ENCODE peak calls at places on chromosomes 12 and 14, in ten cellular contexts. B is MM.1S, D is left ventricle myocardium inferior, P is RWPE1, W is lung, X is transverse colon, F is psoas muscle, H is substantia nigra, Y is fibroblast of lung, E is lower lobe of right lung. T is an unnamed sample.

GRCh38 chr12:5051913-5052312 is 8.2 kb downstream of the KCNA5 start:
- DNase-seq in B (no peak), D (no peak), P (no peak), W (no peak), X (no peak), F (no peak), H (no peak), Y (no peak), E (no peak), T (peak)

GRCh38 chr12:2129076-2129475 is 76.3 kb downstream of the CACNA1C start:
- DNase-seq in B (no peak), D (no peak), P (peak), W (no peak), X (no peak), F (no peak), H (no peak), Y (no peak), E (no peak), T (no peak)

GRCh38 chr14:104882325-104882973 is 17.4 kb downstream of the CEP170B start:
- DNase-seq in B (peak), D (peak), P (peak), W (peak), X (peak), F (peak), H (no peak), Y (no peak), E (peak), T (no peak)

GRCh38 chr14:104680806-104681688 is 8.4 kb upstream of the INF2 start:
- DNase-seq in B (no peak), D (peak), P (peak), W (no peak), X (peak), F (peak), H (peak), Y (peak), E (peak), T (peak)

GRCh38 chr14:56334458-56334857 is 216.2 kb downstream of the PELI2 start:
- DNase-seq in B (no peak), D (no peak), P (no peak), W (no peak), X (no peak), F (no peak), H (no peak), Y (peak), E (no peak), T (no peak)

GRCh38 chr14:62778310-62778709 is 266.9 kb downstream of the KCNH5 start:
- DNase-seq in B (no peak), D (no peak), P (no peak), W (no peak), X (no peak), F (no peak), H (no peak), Y (no peak), E (no peak), T (no peak)

GRCh38 chr14:71731096-71731495 is 201.1 kb upstream of the RGS6 start:
- DNase-seq in B (no peak), D (no peak), P (no peak), W (no peak), X (no peak), F (no peak), H (no peak), Y (no peak), E (no peak), T (no peak)

GRCh38 chr14:100132903-100133510 is 26.4 kb downstream of the DEGS2 start:
- DNase-seq in B (no peak), D (no peak), P (no peak), W (no peak), X (no peak), F (no peak), H (no peak), Y (no peak), E (no peak), T (no peak)

GRCh38 chr12:639566-639965 is 23.7 kb downstream of the NINJ2 start:
- DNase-seq in B (no peak), D (no peak), P (no peak), W (no peak), X (no peak), F (peak), H (no peak), Y (no peak), E (no peak), T (no peak)

GRCh38 chr14:52377940-52378339 is 63.8 kb downstream of the PTGER2 start:
- DNase-seq in B (no peak), D (no peak), P (no peak), W (no peak), X (no peak), F (no peak), H (no peak), Y (no peak), E (no peak), T (no peak)

GRCh38 chr14:99595524-99595923 is 8.5 kb downstream of the CCDC85C start:
- DNase-seq in B (no peak), D (no peak), P (no peak), W (no peak), X (no peak), F (no peak), H (no peak), Y (no peak), E (no peak), T (peak)

GRCh38 chr14:25132734-25133422 is 82.9 kb upstream of the STXBP6 start:
- DNase-seq in B (peak), D (peak), P (peak), W (peak), X (peak), F (peak), H (no peak), Y (peak), E (peak), T (peak)

GRCh38 chr14:93160353-93160801 is 24.3 kb downstream of the MOAP1 start:
- DNase-seq in B (no peak), D (no peak), P (peak), W (no peak), X (no peak), F (no peak), H (no peak), Y (no peak), E (no peak), T (no peak)

GRCh38 chr14:76509291-76509690 is 133.4 kb downstream of the ESRRB start:
- DNase-seq in B (no peak), D (no peak), P (no peak), W (no peak), X (no peak), F (no peak), H (no peak), Y (no peak), E (no peak), T (no peak)

GRCh38 chr12:62977419-62977818 is 42.5 kb upstream of the PPM1H start:
- DNase-seq in B (no peak), D (no peak), P (no peak), W (no peak), X (peak), F (no peak), H (no peak), Y (no peak), E (no peak), T (no peak)

GRCh38 chr12:47811581-47812484 is 7.9 kb downstream of the HDAC7 start:
- DNase-seq in B (no peak), D (peak), P (no peak), W (no peak), X (peak), F (peak), H (no peak), Y (peak), E (no peak), T (no peak)

GRCh38 chr12:52010692-52011601 is 4.2 kb downstream of the TAMALIN start:
- DNase-seq in B (no peak), D (no peak), P (no peak), W (no peak), X (no peak), F (peak), H (no peak), Y (no peak), E (no peak), T (no peak)

GRCh38 chr12:21248679-21249078 is 86.0 kb downstream of the SLCO1A2 start:
- DNase-seq in B (peak), D (no peak), P (no peak), W (no peak), X (no peak), F (no peak), H (no peak), Y (peak), E (no peak), T (no peak)

GRCh38 chr12:113242018-113242418 is 20.8 kb downstream of the TPCN1 start:
- DNase-seq in B (no peak), D (no peak), P (peak), W (peak), X (peak), F (peak), H (no peak), Y (no peak), E (peak), T (peak)

GRCh38 chr14:35495278-35495677 is 38.7 kb upstream of the INSM2 start:
- DNase-seq in B (no peak), D (no peak), P (no peak), W (no peak), X (no peak), F (no peak), H (no peak), Y (no peak), E (no peak), T (no peak)

GRCh38 chr12:12723681-12724420 is 6.7 kb downstream of the CDKN1B start:
- DNase-seq in B (peak), D (peak), P (no peak), W (no peak), X (peak), F (peak), H (no peak), Y (peak), E (peak), T (peak)

GRCh38 chr12:100953677-100954076 is 159.1 kb downstream of the ANO4 start:
- DNase-seq in B (no peak), D (no peak), P (no peak), W (no peak), X (no peak), F (no peak), H (no peak), Y (no peak), E (no peak), T (no peak)

GRCh38 chr14:91249841-91250616 is 5.5 kb upstream of the GPR68 start:
- DNase-seq in B (peak), D (no peak), P (no peak), W (peak), X (peak), F (no peak), H (no peak), Y (no peak), E (peak), T (peak)

GRCh38 chr14:94342334-94342934 is 19.3 kb upstream of the SERPINA6 start:
- DNase-seq in B (no peak), D (peak), P (peak), W (peak), X (peak), F (peak), H (no peak), Y (peak), E (peak), T (peak)

GRCh38 chr14:68548194-68549056 is 244.4 kb downstream of the ZFP36L1 start:
- DNase-seq in B (no peak), D (peak), P (peak), W (peak), X (peak), F (peak), H (peak), Y (peak), E (peak), T (no peak)
- H3K27ac ChIP-seq in B (no peak), D (peak), P (peak), W (peak), X (peak), F (peak), H (no peak), Y (peak), E (peak), T (peak)

GRCh38 chr14:103293465-103293864 is 40.6 kb upstream of the EIF5 start:
- DNase-seq in B (no peak), D (no peak), P (no peak), W (no peak), X (no peak), F (no peak), H (no peak), Y (no peak), E (no peak), T (peak)

GRCh38 chr14:103290494-103290893 is 43.5 kb upstream of the EIF5 start:
- DNase-seq in B (no peak), D (no peak), P (no peak), W (no peak), X (no peak), F (no peak), H (no peak), Y (no peak), E (no peak), T (peak)

GRCh38 chr14:103290961-103291360 is 43.1 kb upstream of the EIF5 start:
- DNase-seq in B (no peak), D (no peak), P (no peak), W (no peak), X (no peak), F (no peak), H (no peak), Y (no peak), E (no peak), T (no peak)

GRCh38 chr14:103294091-103294490 is 39.9 kb upstream of the EIF5 start:
- DNase-seq in B (no peak), D (no peak), P (no peak), W (no peak), X (no peak), F (no peak), H (no peak), Y (no peak), E (no peak), T (no peak)

DNA sequence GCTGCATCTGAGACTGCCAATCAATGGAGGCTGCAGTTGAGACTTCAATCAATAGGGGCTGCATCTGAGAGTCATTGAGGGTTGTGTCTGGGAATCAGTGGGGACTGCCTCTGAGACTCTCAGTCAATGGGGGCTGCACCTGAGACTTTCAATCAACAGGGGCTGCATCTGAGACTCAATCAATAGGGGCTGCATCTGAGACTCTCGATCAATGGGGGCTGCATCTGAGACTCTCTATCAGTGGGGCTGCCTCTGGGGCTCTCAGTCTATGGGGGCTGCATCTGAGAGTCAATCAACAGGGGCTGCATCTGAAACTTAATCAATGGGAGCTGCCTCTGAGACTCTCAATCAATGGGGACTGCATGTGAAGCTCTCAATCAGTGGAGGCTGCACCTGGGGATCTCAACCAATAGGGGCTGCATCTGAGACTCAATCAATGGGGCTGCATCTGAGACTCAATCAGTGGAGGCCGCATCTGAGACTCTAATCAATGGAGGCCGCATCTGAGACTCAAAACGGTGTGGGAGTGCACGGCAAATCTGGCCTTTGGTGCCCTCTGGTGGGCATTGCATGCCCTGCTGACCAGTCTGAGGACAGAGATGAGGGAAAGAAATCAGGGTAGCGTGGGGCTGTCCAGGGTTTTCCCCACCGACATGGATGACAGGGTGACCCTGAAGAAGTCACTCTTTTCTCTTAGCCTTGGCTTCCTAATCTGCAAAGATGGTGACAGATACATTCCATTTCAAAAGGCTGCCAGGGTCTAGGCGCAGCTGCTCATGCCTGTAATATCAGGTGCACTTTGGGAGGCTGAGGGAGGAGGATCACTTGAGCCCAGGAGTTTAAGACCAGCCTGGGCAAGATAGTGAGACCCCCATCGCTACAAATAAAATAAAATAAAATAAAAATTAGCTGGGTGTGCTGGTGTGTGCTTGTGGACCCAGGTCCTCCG is 41.3 kb upstream of the EIF5 start:
- DNase-seq in B (peak), D (peak), P (peak), W (peak), X (peak), F (peak), H (no peak), Y (peak), E (peak), T (peak)
- H3K27ac ChIP-seq in B (no peak), D (no peak), P (no peak), W (no peak), X (no peak), F (no peak), H (no peak), Y (no peak), E (no peak), T (no peak)

DNA sequence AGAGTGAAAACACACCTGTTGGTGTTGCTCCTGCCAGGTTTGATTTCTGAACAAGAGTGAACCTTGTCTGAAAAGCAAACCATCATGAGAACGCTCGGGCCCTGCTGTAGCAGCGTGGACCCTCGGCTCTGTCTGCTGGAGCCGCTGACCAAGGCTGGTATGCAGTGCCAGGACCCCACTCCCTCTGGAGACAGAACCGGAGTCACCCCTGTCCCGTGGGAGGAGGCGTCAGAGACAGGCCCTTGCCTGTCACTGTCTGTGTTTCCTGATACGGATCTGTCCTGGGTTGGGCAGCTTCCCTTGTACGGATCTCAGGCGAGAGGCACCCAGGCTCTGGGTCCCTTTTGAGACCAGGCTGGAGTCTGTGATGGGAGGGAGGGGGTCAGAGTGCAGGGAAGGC is 111.6 kb downstream of the ADGRD1 start:
- DNase-seq in B (no peak), D (no peak), P (no peak), W (no peak), X (no peak), F (peak), H (no peak), Y (no peak), E (no peak), T (no peak)
- H3K27ac ChIP-seq in B (no peak), D (no peak), P (no peak), W (no peak), X (no peak), F (no peak), H (no peak), Y (no peak), E (no peak), T (no peak)

DNA sequence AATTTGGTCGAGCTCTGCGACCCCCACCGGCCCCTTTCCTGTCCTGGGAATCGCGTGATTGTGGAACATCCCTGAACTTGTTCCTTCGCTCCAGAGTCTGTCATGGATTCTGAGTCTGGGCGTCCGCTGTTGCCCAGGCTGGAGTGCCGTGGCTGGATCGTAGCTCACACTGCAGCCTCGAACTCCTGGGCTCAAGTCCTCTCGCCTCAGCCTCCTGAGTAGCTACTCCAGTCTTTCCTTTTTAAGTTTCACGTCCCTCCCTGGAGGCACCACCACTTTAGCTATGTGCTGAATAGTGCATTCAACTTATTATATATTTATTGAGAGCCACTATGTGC is 698 bp downstream of the ACOT6 start:
- DNase-seq in B (no peak), D (no peak), P (no peak), W (no peak), X (no peak), F (no peak), H (no peak), Y (peak), E (no peak), T (no peak)
- H3K27ac ChIP-seq in B (no peak), D (peak), P (peak), W (peak), X (peak), F (peak), H (peak), Y (no peak), E (peak), T (peak)

GRCh38 chr12:91988076-91988475 is 157.6 kb downstream of the BTG1 start:
- DNase-seq in B (no peak), D (no peak), P (no peak), W (no peak), X (no peak), F (no peak), H (no peak), Y (no peak), E (no peak), T (no peak)

GRCh38 chr12:91989143-91989542 is 156.5 kb downstream of the BTG1 start:
- DNase-seq in B (no peak), D (no peak), P (no peak), W (no peak), X (no peak), F (no peak), H (no peak), Y (no peak), E (no peak), T (no peak)

GRCh38 chr12:91988571-91988970 is 157.1 kb downstream of the BTG1 start:
- DNase-seq in B (no peak), D (no peak), P (no peak), W (no peak), X (no peak), F (no peak), H (no peak), Y (no peak), E (no peak), T (no peak)

GRCh38 chr12:91991397-91992187 is 154.1 kb downstream of the BTG1 start:
- DNase-seq in B (peak), D (no peak), P (no peak), W (no peak), X (no peak), F (no peak), H (no peak), Y (peak), E (no peak), T (no peak)

DNA sequence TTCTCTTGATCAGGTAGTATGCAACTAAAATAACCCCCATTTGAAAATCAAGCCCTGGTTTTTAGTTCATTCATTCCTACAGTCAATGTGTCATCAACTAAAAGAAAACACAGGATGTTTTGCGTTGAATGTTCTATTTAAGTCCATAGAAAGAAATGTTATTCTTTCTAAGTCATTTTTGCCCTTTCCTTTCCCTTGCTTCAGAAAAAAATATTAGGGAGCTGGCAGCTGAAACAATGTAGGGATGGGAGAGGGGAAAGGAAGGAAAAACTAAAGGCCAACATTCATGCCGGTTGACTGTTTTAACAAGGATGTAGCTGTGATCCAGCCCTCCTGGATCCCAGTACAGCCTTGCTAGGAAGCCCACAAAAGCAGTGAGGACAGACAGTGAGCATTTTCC is 155.1 kb downstream of the BTG1 start:
- DNase-seq in B (no peak), D (no peak), P (no peak), W (no peak), X (no peak), F (no peak), H (no peak), Y (peak), E (no peak), T (no peak)
- H3K27ac ChIP-seq in B (no peak), D (peak), P (no peak), W (no peak), X (no peak), F (no peak), H (no peak), Y (no peak), E (no peak), T (no peak)

DNA sequence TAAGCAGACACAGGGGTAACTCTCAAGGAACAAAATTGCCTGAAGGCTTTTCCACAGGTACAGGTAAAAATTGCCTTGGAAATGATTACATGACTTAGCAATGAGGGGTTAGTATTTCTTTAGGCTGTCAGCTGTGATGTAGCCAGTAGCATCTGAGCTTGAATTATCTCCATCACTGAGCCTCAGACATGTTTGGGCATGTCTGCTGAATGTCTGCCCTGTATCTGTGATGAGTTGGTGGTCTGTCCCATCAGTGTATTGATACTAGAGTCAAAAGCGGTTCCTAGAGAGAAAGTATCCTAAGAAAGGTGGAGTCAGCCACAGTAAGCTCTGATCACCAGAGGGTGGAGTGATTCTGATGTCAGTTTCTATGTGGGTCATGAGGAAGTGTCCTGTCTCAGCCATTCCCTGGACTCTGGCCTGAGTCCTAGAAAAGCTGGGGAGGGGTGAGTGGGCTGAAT is 16.2 kb downstream of the AKAP6 start:
- DNase-seq in B (no peak), D (no peak), P (no peak), W (no peak), X (peak), F (no peak), H (no peak), Y (peak), E (no peak), T (no peak)
- H3K27ac ChIP-seq in B (no peak), D (no peak), P (no peak), W (no peak), X (no peak), F (no peak), H (peak), Y (no peak), E (no peak), T (no peak)